ENCODE peak calls at places on chromosome 1, in five cellular contexts. Z, B, I, P and W are unnamed samples.

GRCh38 chr1:112704511-112704907 is 2.4 kb downstream of the RHOC start:
- DNase-seq in Z (no peak), B (no peak), I (no peak), P (no peak), W (no peak)

GRCh38 chr1:158155673-158156072 is 25.0 kb upstream of the CD1D start:
- DNase-seq in Z (no peak), B (no peak), I (no peak), P (no peak), W (no peak)

GRCh38 chr1:49424782-49425181 is 599.0 kb downstream of the AGBL4 start:
- DNase-seq in Z (no peak), B (no peak), I (no peak), P (no peak), W (no peak)

GRCh38 chr1:211018690-211019089 is 115.3 kb downstream of the KCNH1 start:
- DNase-seq in Z (no peak), B (no peak), I (no peak), P (no peak), W (no peak)

GRCh38 chr1:207950750-207951149 is 39.8 kb upstream of the CD34 start:
- DNase-seq in Z (no peak), B (no peak), I (no peak), P (no peak), W (no peak)

GRCh38 chr1:46526689-46527291 is 24.7 kb downstream of the KNCN start:
- DNase-seq in Z (no peak), B (no peak), I (peak; percentile 36), P (no peak), W (no peak)

GRCh38 chr1:94029135-94029993 is 91.6 kb downstream of the ABCA4 start:
- DNase-seq in Z (no peak), B (no peak), I (no peak), P (no peak), W (no peak)

GRCh38 chr1:189764391-189765320 is 713.0 kb downstream of the BRINP3 start:
- DNase-seq in Z (no peak), B (no peak), I (no peak), P (no peak), W (no peak)

GRCh38 chr1:33745942-33746341 is 117.9 kb upstream of the HMGB4 start:
- DNase-seq in Z (no peak), B (no peak), I (no peak), P (no peak), W (no peak)

GRCh38 chr1:221704291-221704690 is 37.6 kb downstream of the DUSP10 start:
- DNase-seq in Z (no peak), B (no peak), I (no peak), P (no peak), W (peak; percentile 31)

GRCh38 chr1:225319951-225320350 is 107.9 kb downstream of the LBR start:
- DNase-seq in Z (no peak), B (no peak), I (no peak), P (no peak), W (no peak)

GRCh38 chr1:247919952-247920351 is at the start of gene OR2T8:
- DNase-seq in Z (no peak), B (no peak), I (no peak), P (no peak), W (no peak)

GRCh38 chr1:231663211-231663792 is 36.7 kb downstream of the DISC1 start:
- DNase-seq in Z (no peak), B (no peak), I (no peak), P (no peak), W (no peak)